ENCODE peak calls at places on chromosomes 1 and 21, in five cellular contexts. V is HepG2, H is transverse colon, D is heart left ventricle, M is prostate gland. J is an unnamed sample.

GRCh38 chr1:172561252-172561651 is 28.3 kb downstream of the SUCO start:
- DNase-seq in V (no peak), H (no peak), D (no peak), M (no peak), J (no peak)

GRCh38 chr1:226846801-226847200 is 23.6 kb upstream of the PSEN2 start:
- DNase-seq in V (no peak), H (no peak), D (no peak), M (no peak), J (no peak)

GRCh38 chr1:86912501-86912900 is 1.4 kb downstream of the SELENOF start:
- DNase-seq in V (peak), H (no peak), D (no peak), M (no peak), J (no peak)

GRCh38 chr21:40165671-40166070 is 298.4 kb downstream of the PCP4 start:
- DNase-seq in V (no peak), H (no peak), D (no peak), M (no peak), J (no peak)

GRCh38 chr1:8554956-8555534 is 237.1 kb downstream of the SLC45A1 start:
- DNase-seq in V (no peak), H (no peak), D (no peak), M (no peak), J (peak)

GRCh38 chr1:230291731-230292620 is 134.2 kb downstream of the PGBD5 start:
- DNase-seq in V (no peak), H (no peak), D (no peak), M (no peak), J (no peak)

GRCh38 chr1:28893403-28894102 is 20.8 kb upstream of the EPB41 start:
- DNase-seq in V (no peak), H (no peak), D (no peak), M (no peak), J (no peak)

GRCh38 chr1:8862528-8862927 is 16.0 kb downstream of the ENO1 start:
- DNase-seq in V (no peak), H (no peak), D (no peak), M (no peak), J (no peak)

GRCh38 chr1:201667479-201667878 is 128.6 kb downstream of the NAV1 start:
- DNase-seq in V (no peak), H (no peak), D (no peak), M (no peak), J (no peak)

GRCh38 chr1:173122344-173122880 is 71.7 kb upstream of the TNFSF18 start:
- DNase-seq in V (no peak), H (no peak), D (no peak), M (no peak), J (no peak)

GRCh38 chr1:52063192-52063591 is 7.1 kb downstream of the BTF3L4 start:
- DNase-seq in V (no peak), H (no peak), D (no peak), M (no peak), J (no peak)

GRCh38 chr1:54153548-54154439 is 994 bp upstream of the CDCP2 start:
- DNase-seq in V (peak), H (peak), D (peak), M (peak), J (peak)

GRCh38 chr1:211831558-211832323 is 1.2 kb upstream of the LPGAT1 start:
- DNase-seq in V (no peak), H (no peak), D (no peak), M (no peak), J (no peak)

GRCh38 chr1:41716188-41717130 is 202.3 kb downstream of the HIVEP3 start:
- DNase-seq in V (no peak), H (no peak), D (no peak), M (no peak), J (no peak)

GRCh38 chr1:92623187-92623778 is 136.6 kb upstream of the GFI1 start:
- DNase-seq in V (peak), H (no peak), D (no peak), M (no peak), J (no peak)

GRCh38 chr1:162663086-162663485 is 30.8 kb downstream of the DDR2 start:
- DNase-seq in V (no peak), H (no peak), D (no peak), M (no peak), J (no peak)

GRCh38 chr1:53145942-53146708 is 3.7 kb upstream of the SLC1A7 start:
- DNase-seq in V (peak), H (peak), D (peak), M (no peak), J (no peak)

GRCh38 chr1:18112611-18113010 is 5.0 kb downstream of the IGSF21 start:
- DNase-seq in V (no peak), H (no peak), D (no peak), M (no peak), J (no peak)

GRCh38 chr1:182374101-182374834 is 17.3 kb downstream of the GLUL start:
- DNase-seq in V (no peak), H (no peak), D (no peak), M (no peak), J (no peak)

GRCh38 chr1:226631229-226632000 is 82.9 kb downstream of the STUM start:
- DNase-seq in V (no peak), H (no peak), D (no peak), M (no peak), J (no peak)

GRCh38 chr1:1199961-1200875 is 6.2 kb downstream of the TNFRSF18 start:
- DNase-seq in V (no peak), H (peak), D (peak), M (no peak), J (no peak)

GRCh38 chr1:47725000-47725731 is 272.0 kb downstream of the TRABD2B start:
- DNase-seq in V (no peak), H (no peak), D (no peak), M (no peak), J (no peak)

GRCh38 chr1:117232551-117232950 is 21.8 kb upstream of the VTCN1 start:
- DNase-seq in V (no peak), H (no peak), D (no peak), M (no peak), J (no peak)

GRCh38 chr1:117673405-117673804 is 67.6 kb downstream of the TENT5C start:
- DNase-seq in V (no peak), H (no peak), D (no peak), M (no peak), J (no peak)

GRCh38 chr1:157442065-157442464 is 110.2 kb downstream of the FCRL5 start:
- DNase-seq in V (peak), H (no peak), D (no peak), M (no peak), J (no peak)

GRCh38 chr21:40990366-40990765 is 143.4 kb upstream of the DSCAM start:
- DNase-seq in V (no peak), H (no peak), D (no peak), M (no peak), J (no peak)

GRCh38 chr1:73789965-73790364 is 408.0 kb downstream of the LRRIQ3 start:
- DNase-seq in V (no peak), H (no peak), D (no peak), M (no peak), J (no peak)

GRCh38 chr1:160284782-160285344 is at the start of gene PEX19:
- DNase-seq in V (peak), H (peak), D (peak), M (peak), J (peak)
- TF ChIP-seq POLR2A in V (peak), H (peak), D (peak), M (peak), J (peak)

DNA sequence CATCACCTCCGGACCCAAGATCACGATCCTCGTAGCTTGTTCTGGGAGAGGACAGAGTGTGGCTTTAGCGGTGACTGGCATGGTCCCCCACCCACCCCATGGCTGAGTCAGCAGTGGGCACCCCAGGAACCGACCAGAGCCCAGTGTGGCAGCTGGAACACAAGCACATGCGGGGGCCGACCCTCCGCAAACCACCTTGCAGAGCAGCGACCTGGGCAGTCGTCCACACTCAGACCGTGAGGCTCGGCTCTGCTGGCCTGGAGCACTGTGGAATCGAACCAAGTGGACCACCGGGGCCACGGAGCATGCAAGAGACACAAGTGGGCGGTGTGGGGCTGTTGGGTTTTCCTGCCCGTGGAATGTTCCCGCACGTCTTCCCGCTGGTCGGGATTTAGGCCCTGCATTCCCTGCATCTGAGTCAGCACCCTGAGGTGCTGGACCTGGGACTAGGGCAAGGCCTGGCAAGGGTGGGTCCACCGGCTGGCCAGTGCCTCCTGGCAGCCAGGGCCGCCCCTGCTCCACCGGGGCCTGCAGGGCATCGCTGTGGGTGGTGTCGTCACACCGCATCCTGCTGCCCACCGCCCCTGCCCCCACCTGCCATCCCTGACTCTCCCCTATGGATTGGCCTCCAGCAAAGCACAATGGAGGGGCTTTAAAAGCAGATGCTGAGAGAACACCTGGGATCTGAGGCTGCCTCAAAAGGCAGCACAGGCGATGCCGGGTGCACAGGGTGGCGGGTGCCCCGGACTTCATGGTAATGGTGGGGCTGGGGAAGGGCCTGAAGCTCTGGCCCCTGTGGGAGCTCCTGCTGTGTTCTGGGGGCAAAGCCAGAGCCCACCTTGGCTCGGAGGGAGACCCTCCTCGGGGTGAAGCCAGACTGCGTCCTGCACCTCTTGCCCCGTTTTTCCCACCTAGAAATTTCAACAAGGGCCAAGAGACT is 18.5 kb downstream of the MORN1 start:
- DNase-seq in V (no peak), H (peak), D (peak), M (no peak), J (no peak)
- TF ChIP-seq POLR2A in V (no peak), H (no peak), D (no peak), M (no peak), J (no peak)

DNA sequence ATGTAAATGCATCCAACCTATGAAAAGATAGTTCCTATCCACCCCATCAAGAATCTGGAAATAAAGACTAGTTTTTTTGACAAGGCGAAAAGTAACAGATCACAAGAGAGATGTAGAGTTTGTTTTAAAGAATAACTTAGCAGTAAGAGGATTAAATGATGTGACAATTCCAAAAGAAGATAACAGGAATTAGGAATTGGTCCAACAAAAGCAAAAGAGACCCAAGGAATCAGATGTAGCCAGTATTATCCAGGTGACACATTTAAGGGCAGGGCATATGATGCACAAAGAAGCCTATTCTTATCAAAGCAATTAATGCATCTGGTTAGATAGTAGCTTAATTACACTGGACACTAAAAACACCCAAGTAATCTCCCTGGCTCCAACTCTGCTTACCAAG is 53.8 kb downstream of the PUM1 start:
- DNase-seq in V (no peak), H (no peak), D (no peak), M (no peak), J (no peak)
- TF ChIP-seq POLR2A in V (no peak), H (no peak), D (no peak), M (no peak), J (no peak)

DNA sequence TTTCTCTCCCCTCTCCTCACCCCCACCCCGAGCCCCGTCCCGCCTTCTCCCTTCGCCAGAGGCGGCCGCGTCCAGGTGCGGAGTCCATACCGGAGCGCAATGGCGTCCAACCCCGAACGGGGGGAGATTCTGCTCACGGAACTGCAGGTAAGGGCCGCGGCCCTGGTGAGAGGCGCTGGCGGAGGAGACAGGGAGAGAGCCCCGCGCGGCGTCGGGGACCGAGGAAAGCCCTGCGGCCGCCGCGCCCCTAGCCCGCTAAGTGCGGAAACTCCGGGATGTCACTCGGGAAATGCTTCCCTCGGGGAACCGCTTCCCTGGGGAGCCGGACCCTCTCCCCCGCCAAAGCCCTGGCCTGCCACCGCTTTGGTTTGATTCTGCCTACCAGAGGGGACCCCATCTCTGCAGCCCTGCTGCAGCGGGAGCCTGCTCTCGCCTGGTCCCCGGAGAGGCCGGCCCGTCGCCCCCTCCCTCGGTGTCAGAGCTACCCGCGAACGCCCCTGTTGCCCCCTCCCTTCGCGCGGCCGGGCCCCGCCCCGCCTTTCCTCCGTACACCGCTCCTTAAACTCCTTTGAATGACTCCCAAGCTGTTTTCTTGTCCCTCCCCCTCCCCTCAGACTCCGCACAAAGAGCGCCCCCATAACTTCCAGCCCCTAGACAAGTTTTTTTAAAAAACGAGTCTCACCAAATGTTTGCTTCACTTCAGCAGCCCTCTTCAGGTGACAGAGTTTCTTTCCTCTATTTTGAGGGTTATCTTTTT is 587 bp downstream of the PKN2 start:
- DNase-seq in V (peak), H (peak), D (peak), M (peak), J (peak)
- TF ChIP-seq POLR2A in V (no peak), H (peak), D (no peak), M (peak), J (no peak)

GRCh38 chr1:234999513-234999940 is 129.1 kb downstream of the TOMM20 start:
- DNase-seq in V (no peak), H (no peak), D (no peak), M (no peak), J (no peak)

GRCh38 chr1:235004276-235004675 is 124.4 kb downstream of the TOMM20 start:
- DNase-seq in V (no peak), H (no peak), D (no peak), M (no peak), J (no peak)

GRCh38 chr1:235004840-235005391 is 123.7 kb downstream of the TOMM20 start:
- DNase-seq in V (no peak), H (no peak), D (no peak), M (no peak), J (no peak)

GRCh38 chr1:235006132-235006721 is 122.4 kb downstream of the TOMM20 start:
- DNase-seq in V (no peak), H (no peak), D (no peak), M (no peak), J (no peak)

DNA sequence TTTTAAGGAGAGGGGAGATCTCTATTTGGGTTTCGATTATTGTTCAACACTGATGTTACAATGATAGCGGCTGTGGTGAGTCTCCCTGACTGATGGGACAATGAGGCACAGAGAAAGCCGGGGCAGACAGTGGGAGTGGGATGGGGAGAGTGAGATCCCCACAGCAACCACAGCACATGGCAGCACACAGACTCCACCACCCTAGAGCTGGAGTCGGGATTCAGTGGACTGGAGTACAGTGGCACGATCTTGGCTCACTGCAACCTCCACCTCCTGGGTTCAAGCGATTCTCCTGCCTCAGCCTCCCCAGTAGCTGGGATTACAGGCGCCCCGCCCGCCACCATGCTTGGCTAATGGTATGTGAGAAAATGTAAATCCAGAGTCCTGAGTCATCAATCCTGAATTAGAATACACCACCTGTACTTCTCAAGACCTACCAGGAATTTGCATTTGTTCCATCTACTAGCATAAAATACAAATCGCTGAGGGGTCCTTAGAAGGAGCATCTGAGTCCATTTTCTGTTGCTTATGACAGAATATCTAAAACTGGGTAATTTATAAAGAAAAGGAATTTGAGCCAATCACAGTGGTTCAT is 125.8 kb downstream of the TOMM20 start:
- DNase-seq in V (no peak), H (no peak), D (no peak), M (no peak), J (no peak)
- TF ChIP-seq POLR2A in V (no peak), H (no peak), D (no peak), M (no peak), J (no peak)

GRCh38 chr1:109214695-109215623 is 1.2 kb downstream of the SARS1 start:
- DNase-seq in V (peak), H (peak), D (peak), M (peak), J (peak)
- TF ChIP-seq POLR2A in V (no peak), H (no peak), D (no peak), M (no peak), J (no peak)

GRCh38 chr1:159946242-159947187 is 1.1 kb upstream of the IGSF9 start:
- DNase-seq in V (no peak), H (peak), D (no peak), M (no peak), J (no peak)

GRCh38 chr1:159942700-159943640 is 2.4 kb downstream of the IGSF9 start:
- DNase-seq in V (no peak), H (no peak), D (no peak), M (no peak), J (no peak)

GRCh38 chr1:159945483-159946241 is at the start of gene IGSF9:
- DNase-seq in V (peak), H (peak), D (peak), M (peak), J (peak)

GRCh38 chr1:159943908-159944622 is 1.3 kb downstream of the IGSF9 start:
- DNase-seq in V (no peak), H (no peak), D (no peak), M (peak), J (no peak)

DNA sequence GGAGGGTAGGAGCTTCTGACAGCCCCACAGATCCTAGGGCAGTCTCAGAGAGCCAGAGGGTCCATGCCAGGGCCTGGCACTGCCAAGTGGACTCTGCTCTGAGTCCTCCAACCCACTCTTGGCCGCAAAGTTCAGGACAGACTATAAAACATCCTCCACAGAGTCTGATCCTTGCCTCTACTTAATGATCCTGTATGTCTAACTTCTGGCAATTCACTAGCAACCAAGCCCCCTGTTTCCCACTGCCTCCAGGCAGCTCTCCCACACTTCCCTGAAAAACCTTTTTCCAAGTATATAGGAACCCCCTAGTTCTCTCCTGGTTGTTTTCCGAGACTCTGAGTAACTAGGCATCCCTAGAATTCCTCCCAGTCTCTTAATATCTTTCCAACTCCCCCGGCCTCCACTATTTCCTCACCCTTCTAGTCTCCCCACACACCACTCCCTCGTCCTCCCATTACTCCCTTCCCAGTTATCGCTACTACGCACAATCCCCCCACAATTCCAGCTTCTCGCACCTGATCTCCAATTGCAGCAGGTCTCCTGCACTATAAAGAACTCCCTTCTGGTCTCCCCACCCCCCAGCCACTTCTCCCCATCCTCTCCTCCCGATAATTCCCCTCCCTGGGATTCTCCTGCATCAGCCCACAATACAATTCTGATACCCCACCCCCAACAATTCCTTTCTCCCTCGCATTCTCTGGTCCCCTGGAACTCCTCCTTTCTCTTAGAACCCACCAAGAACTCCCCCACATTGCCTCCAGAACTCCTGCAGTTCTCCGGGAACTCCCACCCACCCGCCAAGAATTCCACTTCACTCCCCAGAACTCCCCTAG is 574 bp downstream of the IGSF9 start:
- DNase-seq in V (no peak), H (no peak), D (no peak), M (no peak), J (no peak)
- TF ChIP-seq POLR2A in V (no peak), H (no peak), D (no peak), M (no peak), J (no peak)

J was measured in testis.